ENCODE peak calls at places on chromosomes 16 and 17, in seven cellular contexts. V, I, P, G, N, M and Z are unnamed samples.

GRCh38 chr17:42322382-42323267 is 34.3 kb downstream of the STAT5A start:
- DNase-seq in M (peak; percentile 90), P (peak; percentile 86), N (peak; percentile 91), G (peak; percentile 91), I (peak; percentile 94), V (peak; percentile 91), Z (peak; percentile 96)

GRCh38 chr17:79842656-79843474 is 3.6 kb upstream of the CBX4 start:
- DNase-seq in I (no peak), G (peak; percentile 26), N (no peak), V (no peak), P (no peak), M (no peak), Z (peak; percentile 46)

GRCh38 chr17:37191219-37191618 is 184.6 kb upstream of the C17orf78 start:
- DNase-seq in V (no peak), N (peak; percentile 74), P (no peak), M (no peak), I (no peak), G (no peak), Z (peak; percentile 65)

GRCh38 chr17:76597156-76598003 is 11.7 kb upstream of the ST6GALNAC2 start:
- DNase-seq in I (no peak), N (no peak), M (peak; percentile 32), G (peak; percentile 95), P (no peak), V (no peak), Z (no peak)

GRCh38 chr17:51657224-51657623 is 396.9 kb downstream of the UTP18 start:
- DNase-seq in P (no peak), V (no peak), G (no peak), I (no peak), M (no peak), N (no peak), Z (no peak)

GRCh38 chr17:30278032-30278431 is 13.7 kb downstream of the BLMH start:
- DNase-seq in G (peak; percentile 3), I (no peak), V (no peak), M (peak; percentile 13), P (no peak), N (peak; percentile 48), Z (peak; percentile 52)

GRCh38 chr16:54346046-54346445 is 59.5 kb upstream of the IRX3 start:
- DNase-seq in P (no peak), N (peak; percentile 39), I (no peak), M (no peak), V (no peak), G (no peak), Z (no peak)

GRCh38 chr17:63480826-63481487 is 4.1 kb downstream of the ACE start:
- DNase-seq in P (no peak), G (peak; percentile 97), N (no peak), V (no peak), M (no peak), I (no peak), Z (no peak)

GRCh38 chr16:66717112-66717675 is 20.7 kb upstream of the CMTM4 start:
- DNase-seq in N (peak; percentile 72), M (peak; percentile 65), P (no peak), V (no peak), G (peak; percentile 37), I (no peak), Z (peak; percentile 58)